ENCODE peak calls at places on chromosomes 12 and 14, in seven cellular contexts. One of them, this sample, is unnamed.

GRCh38 chr12:113610698-113611097 is 139.0 kb upstream of the LHX5 start:
- DNase-seq in GM12878: no peak
- DNase-seq in HepG2: no peak
- DNase-seq in K562: no peak
- DNase-seq in HCT116: no peak
- DNase-seq in A549: no peak
- DNase-seq in H1: no peak
- DNase-seq in this sample: no peak

GRCh38 chr14:90968025-90968424 is 92.4 kb downstream of the RPS6KA5 start:
- DNase-seq in A549: no peak
- DNase-seq in GM12878: no peak
- DNase-seq in K562: no peak
- DNase-seq in HCT116: no peak
- DNase-seq in HepG2: no peak
- DNase-seq in H1: no peak
- DNase-seq in this sample: no peak

GRCh38 chr14:22646570-22647254 is 2.6 kb upstream of the OR6J1 start:
- DNase-seq in HCT116: no peak
- DNase-seq in H1: no peak
- DNase-seq in A549: no peak
- DNase-seq in K562: no peak
- DNase-seq in GM12878: no peak
- DNase-seq in HepG2: no peak
- DNase-seq in this sample: peak

GRCh38 chr12:103571286-103571685 is 15.8 kb upstream of the STAB2 start:
- DNase-seq in HepG2: peak
- DNase-seq in A549: no peak
- DNase-seq in K562: no peak
- DNase-seq in HCT116: peak
- DNase-seq in GM12878: no peak
- DNase-seq in H1: peak
- DNase-seq in this sample: no peak

GRCh38 chr12:203074-203461 is 10.9 kb downstream of the SLC6A12 start:
- DNase-seq in A549: no peak
- DNase-seq in K562: no peak
- DNase-seq in HepG2: no peak
- DNase-seq in GM12878: no peak
- DNase-seq in H1: no peak
- DNase-seq in HCT116: no peak
- DNase-seq in this sample: no peak

GRCh38 chr12:12877789-12878455 is 13.4 kb upstream of the GPRC5A start:
- DNase-seq in H1: no peak
- DNase-seq in GM12878: no peak
- DNase-seq in HCT116: no peak
- DNase-seq in HepG2: no peak
- DNase-seq in K562: no peak
- DNase-seq in A549: no peak
- DNase-seq in this sample: no peak

GRCh38 chr14:61661471-61661988 is 33.8 kb upstream of the HIF1A start:
- DNase-seq in HCT116: no peak
- DNase-seq in A549: no peak
- DNase-seq in H1: no peak
- DNase-seq in K562: no peak
- DNase-seq in GM12878: peak
- DNase-seq in HepG2: no peak
- DNase-seq in this sample: peak

GRCh38 chr14:62662811-62663477 is 382.3 kb downstream of the KCNH5 start:
- DNase-seq in K562: no peak
- DNase-seq in HCT116: no peak
- DNase-seq in GM12878: no peak
- DNase-seq in A549: no peak
- DNase-seq in H1: no peak
- DNase-seq in HepG2: peak
- DNase-seq in this sample: peak

GRCh38 chr14:59632381-59632780 is 55.8 kb upstream of the CCDC175 start:
- DNase-seq in HepG2: peak
- DNase-seq in H1: peak
- DNase-seq in GM12878: no peak
- DNase-seq in K562: peak
- DNase-seq in A549: peak
- DNase-seq in HCT116: peak
- DNase-seq in this sample: peak

DNA sequence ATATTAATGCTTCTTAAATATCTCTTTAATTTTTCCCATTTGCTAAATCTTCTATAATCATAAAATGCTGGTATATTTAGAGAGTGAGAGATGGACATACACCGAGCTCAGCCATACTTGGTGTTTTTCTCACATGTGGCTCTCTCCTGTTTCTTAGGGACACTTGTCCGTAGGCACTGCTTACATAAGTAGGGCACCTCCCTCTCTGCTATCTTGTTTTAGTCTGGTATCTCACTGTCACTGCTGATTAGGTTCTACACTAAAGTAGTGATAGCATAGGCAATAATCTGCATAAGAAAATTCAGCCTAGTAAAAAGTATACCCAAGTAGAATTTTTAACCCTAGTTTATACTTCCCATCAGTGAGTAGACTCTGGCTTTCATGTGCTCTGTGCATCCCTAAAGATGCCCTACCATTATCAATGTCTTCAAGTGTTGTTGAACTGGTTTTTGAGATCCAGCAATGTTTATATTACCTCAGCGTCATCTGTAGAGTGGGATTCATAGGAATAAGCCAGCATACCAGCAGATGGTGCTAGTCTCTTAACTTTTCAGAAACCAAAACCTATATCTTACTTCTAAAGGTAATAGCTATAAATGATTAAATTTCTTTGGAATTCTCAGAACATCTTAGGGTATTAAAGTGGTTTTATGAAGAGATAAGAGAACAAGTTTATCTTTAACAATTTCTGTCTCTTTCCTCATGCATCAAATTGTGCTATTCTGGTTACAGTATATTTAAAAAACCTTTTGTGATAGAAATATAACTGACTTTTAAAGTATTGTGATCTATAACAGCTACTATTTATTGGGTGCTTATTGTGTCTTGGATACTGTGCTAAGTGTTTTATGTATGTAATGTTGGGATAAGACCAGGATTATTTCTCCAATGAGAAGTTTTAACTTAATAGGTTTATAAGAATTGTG is 32.9 kb downstream of the ARID2 start:
- DNase-seq in HCT116: peak
- DNase-seq in HepG2: peak
- DNase-seq in A549: peak
- DNase-seq in H1: no peak
- DNase-seq in GM12878: no peak
- DNase-seq in K562: no peak
- DNase-seq in this sample: peak
- TF ChIP-seq RAD21 in HCT116: peak
- TF ChIP-seq RAD21 in HepG2: no peak
- TF ChIP-seq RAD21 in A549: peak
- TF ChIP-seq RAD21 in H1: peak
- TF ChIP-seq RAD21 in GM12878: peak
- TF ChIP-seq RAD21 in K562: peak
- TF ChIP-seq RAD21 in this sample: peak

GRCh38 chr12:58917699-58918334 is 2.5 kb downstream of the LRIG3 start:
- DNase-seq in HepG2: no peak
- DNase-seq in K562: no peak
- DNase-seq in GM12878: no peak
- DNase-seq in A549: no peak
- DNase-seq in HCT116: no peak
- DNase-seq in H1: no peak
- DNase-seq in this sample: no peak

GRCh38 chr12:58916891-58917570 is 3.3 kb downstream of the LRIG3 start:
- DNase-seq in HepG2: no peak
- DNase-seq in H1: no peak
- DNase-seq in HCT116: no peak
- DNase-seq in A549: no peak
- DNase-seq in K562: no peak
- DNase-seq in GM12878: no peak
- DNase-seq in this sample: peak

GRCh38 chr12:58920102-58920955 is at the start of gene LRIG3:
- DNase-seq in H1: peak
- DNase-seq in A549: peak
- DNase-seq in K562: peak
- DNase-seq in GM12878: no peak
- DNase-seq in HCT116: peak
- DNase-seq in HepG2: peak
- DNase-seq in this sample: peak

GRCh38 chr12:58919271-58920101 is 818 bp downstream of the LRIG3 start:
- DNase-seq in GM12878: no peak
- DNase-seq in H1: no peak
- DNase-seq in HCT116: no peak
- DNase-seq in A549: peak
- DNase-seq in HepG2: peak
- DNase-seq in K562: no peak
- DNase-seq in this sample: peak

DNA sequence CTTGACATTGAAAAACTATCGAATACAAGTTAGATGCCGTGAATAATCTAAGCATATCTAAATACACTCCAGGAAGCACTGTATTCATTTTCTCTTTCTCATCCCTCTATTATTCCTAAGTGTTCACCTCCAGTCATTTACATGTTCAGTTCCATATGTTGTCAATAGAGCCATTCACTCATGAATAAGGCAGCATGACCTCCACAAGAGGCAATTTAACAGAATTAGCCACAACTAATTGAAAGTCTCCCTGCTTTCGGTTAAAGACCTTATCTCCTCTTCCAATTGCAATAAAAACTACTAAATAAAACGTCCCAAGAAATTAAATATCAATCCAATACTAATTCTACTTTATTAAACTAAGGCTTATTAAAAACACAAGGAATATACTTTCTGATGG is 1.8 kb downstream of the LRIG3 start:
- DNase-seq in H1: no peak
- DNase-seq in A549: no peak
- DNase-seq in HCT116: no peak
- DNase-seq in GM12878: no peak
- DNase-seq in HepG2: no peak
- DNase-seq in K562: no peak
- DNase-seq in this sample: peak
- TF ChIP-seq CEBPB in H1: no peak
- TF ChIP-seq CEBPB in A549: no peak
- TF ChIP-seq CEBPB in HCT116: no peak
- TF ChIP-seq CEBPB in GM12878: no peak
- TF ChIP-seq CEBPB in HepG2: no peak
- TF ChIP-seq CEBPB in K562: no peak
- TF ChIP-seq CEBPB in this sample: no peak

GRCh38 chr12:29343022-29343799 is 37.8 kb downstream of the ERGIC2 start:
- DNase-seq in A549: no peak
- DNase-seq in HCT116: no peak
- DNase-seq in H1: no peak
- DNase-seq in HepG2: no peak
- DNase-seq in GM12878: no peak
- DNase-seq in K562: no peak
- DNase-seq in this sample: peak

GRCh38 chr12:29350080-29350479 is 30.9 kb downstream of the ERGIC2 start:
- DNase-seq in A549: no peak
- DNase-seq in H1: no peak
- DNase-seq in HepG2: peak
- DNase-seq in K562: no peak
- DNase-seq in GM12878: no peak
- DNase-seq in HCT116: no peak
- DNase-seq in this sample: peak

GRCh38 chr12:29346764-29347421 is 34.1 kb downstream of the ERGIC2 start:
- DNase-seq in K562: no peak
- DNase-seq in A549: no peak
- DNase-seq in H1: no peak
- DNase-seq in HepG2: no peak
- DNase-seq in GM12878: no peak
- DNase-seq in HCT116: no peak
- DNase-seq in this sample: peak
- TF ChIP-seq RAD21 in K562: no peak
- TF ChIP-seq RAD21 in A549: no peak
- TF ChIP-seq RAD21 in H1: no peak
- TF ChIP-seq RAD21 in HepG2: no peak
- TF ChIP-seq RAD21 in GM12878: no peak
- TF ChIP-seq RAD21 in HCT116: no peak
- TF ChIP-seq RAD21 in this sample: no peak

DNA sequence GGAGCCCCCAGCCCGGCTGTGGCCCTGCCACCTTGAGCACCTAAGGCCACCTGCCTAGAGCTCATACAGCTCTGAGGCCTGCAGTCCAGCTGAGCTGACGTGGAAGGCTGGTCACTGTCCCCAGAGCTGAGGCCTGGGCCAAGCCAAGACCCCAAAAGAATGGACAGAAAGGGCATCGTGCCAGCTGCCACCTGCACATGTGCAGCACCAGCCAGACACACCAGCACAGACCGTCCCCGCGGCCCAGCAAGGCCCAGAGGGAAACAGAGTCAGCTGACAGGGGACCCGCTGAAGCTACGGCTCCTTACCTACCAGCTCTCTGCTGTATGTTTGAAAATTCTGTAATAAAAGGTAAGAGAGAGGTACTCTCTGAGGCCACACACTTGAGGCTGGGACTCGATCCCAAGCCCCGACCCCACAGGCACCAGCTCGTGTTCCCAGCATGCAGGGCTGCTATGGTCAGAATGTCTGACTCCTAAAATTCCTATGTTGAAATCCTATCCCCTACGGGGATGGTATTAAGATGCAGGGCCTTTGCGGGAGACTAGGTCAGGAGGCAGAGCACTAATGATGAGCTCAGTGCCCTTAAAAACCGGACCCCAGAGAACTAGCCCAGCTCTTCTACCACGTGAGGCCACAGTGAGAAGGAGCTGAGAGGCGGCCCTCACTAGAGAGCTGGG is 25.4 kb downstream of the BRF1 start:
- DNase-seq in A549: no peak
- DNase-seq in K562: no peak
- DNase-seq in GM12878: no peak
- DNase-seq in HepG2: no peak
- DNase-seq in HCT116: no peak
- DNase-seq in H1: no peak
- DNase-seq in this sample: peak
- TF ChIP-seq CEBPB in A549: no peak
- TF ChIP-seq CEBPB in K562: no peak
- TF ChIP-seq CEBPB in GM12878: no peak
- TF ChIP-seq CEBPB in HepG2: no peak
- TF ChIP-seq CEBPB in HCT116: no peak
- TF ChIP-seq CEBPB in H1: no peak
- TF ChIP-seq CEBPB in this sample: peak

GRCh38 chr12:4809013-4809448 is 88.8 kb downstream of the GALNT8 start:
- DNase-seq in H1: peak
- DNase-seq in GM12878: no peak
- DNase-seq in A549: no peak
- DNase-seq in HepG2: no peak
- DNase-seq in K562: no peak
- DNase-seq in HCT116: no peak
- DNase-seq in this sample: no peak
- TF ChIP-seq RAD21 in H1: no peak
- TF ChIP-seq RAD21 in GM12878: no peak
- TF ChIP-seq RAD21 in A549: no peak
- TF ChIP-seq RAD21 in HepG2: no peak
- TF ChIP-seq RAD21 in K562: no peak
- TF ChIP-seq RAD21 in HCT116: no peak
- TF ChIP-seq RAD21 in this sample: no peak

This sample was measured in IMR-90.